ENCODE peak calls at places on chromosome 1, in four cellular contexts. One of them, this sample, is unnamed.

GRCh38 chr1:117512728-117513321 is 93.0 kb upstream of the TENT5C start:
- DNase-seq in astrocyte of the spinal cord: peak
- DNase-seq in H4: no peak
- DNase-seq in CD4-positive, alpha-beta T cell: no peak
- DNase-seq in this sample: no peak

GRCh38 chr1:7333094-7333493 is 438.0 kb upstream of the VAMP3 start:
- DNase-seq in astrocyte of the spinal cord: no peak
- DNase-seq in H4: no peak
- DNase-seq in CD4-positive, alpha-beta T cell: no peak
- DNase-seq in this sample: no peak

GRCh38 chr1:42934111-42934510 is 24.6 kb downstream of the SLC2A1 start:
- DNase-seq in CD4-positive, alpha-beta T cell: no peak
- DNase-seq in H4: no peak
- DNase-seq in astrocyte of the spinal cord: no peak
- DNase-seq in this sample: no peak

GRCh38 chr1:6108937-6109636 is 63.4 kb downstream of the KCNAB2 start:
- DNase-seq in astrocyte of the spinal cord: peak
- DNase-seq in CD4-positive, alpha-beta T cell: no peak
- DNase-seq in H4: peak
- DNase-seq in this sample: peak

GRCh38 chr1:38061883-38062328 is 15.3 kb upstream of the POU3F1 start:
- DNase-seq in H4: no peak
- DNase-seq in CD4-positive, alpha-beta T cell: no peak
- DNase-seq in astrocyte of the spinal cord: no peak
- DNase-seq in this sample: peak

GRCh38 chr1:2307943-2308342 is 79.8 kb downstream of the SKI start:
- DNase-seq in CD4-positive, alpha-beta T cell: no peak
- DNase-seq in H4: no peak
- DNase-seq in astrocyte of the spinal cord: no peak
- DNase-seq in this sample: no peak

GRCh38 chr1:78126506-78126905 is 80.7 kb downstream of the GIPC2 start:
- DNase-seq in CD4-positive, alpha-beta T cell: no peak
- DNase-seq in astrocyte of the spinal cord: no peak
- DNase-seq in H4: no peak
- DNase-seq in this sample: no peak

GRCh38 chr1:119275145-119275929 is 93.2 kb upstream of the HAO2 start:
- DNase-seq in H4: peak
- DNase-seq in astrocyte of the spinal cord: peak
- DNase-seq in CD4-positive, alpha-beta T cell: no peak
- DNase-seq in this sample: peak

GRCh38 chr1:162701286-162701685 is 69.0 kb downstream of the DDR2 start:
- DNase-seq in H4: no peak
- DNase-seq in CD4-positive, alpha-beta T cell: no peak
- DNase-seq in astrocyte of the spinal cord: no peak
- DNase-seq in this sample: peak

GRCh38 chr1:179298952-179299351 is 5.4 kb downstream of the SOAT1 start:
- DNase-seq in astrocyte of the spinal cord: no peak
- DNase-seq in CD4-positive, alpha-beta T cell: peak
- DNase-seq in H4: no peak
- DNase-seq in this sample: peak

GRCh38 chr1:150127868-150128267 is 21.8 kb upstream of the PLEKHO1 start:
- DNase-seq in H4: no peak
- DNase-seq in astrocyte of the spinal cord: no peak
- DNase-seq in CD4-positive, alpha-beta T cell: no peak
- DNase-seq in this sample: no peak